ENCODE peak calls at places on chromosomes 3 and 15, in ten cellular contexts. K is fibroblast of mammary gland; P is ELF-1; B is NCI-H1105 treated with DMSO at 0.1 percent for 48 hours; M is HFFc6; W is mucosa of descending colon; C is NCI-H345; L is activated CD4-positive, alpha-beta T cell treated with anti-CD3 and anti-CD28 coated beads, Interleukin-2, amount 50 U/mL, for 48 hours; Z is GM12892; S is stimulated activated CD8-positive, alpha-beta memory T cell treated with anti-CD3 and anti-CD28 coated beads, Interleukin-15, amount 100 ng/mL, for 24 hours. Q is an unnamed sample.
A peak's percentile ranks its signal among the peaks of the same experiment; 100 is the strongest.

GRCh38 chr3:10008588-10009344 is 17.5 kb upstream of the FANCD2 start:
- DNase-seq in K (peak; percentile 70), P (peak; percentile 89), B (peak; percentile 44), M (peak; percentile 42), W (peak; percentile 96), C (peak; percentile 73), L (peak; percentile 86), Z (peak; percentile 60), S (peak; percentile 59), Q (peak; percentile 86)

GRCh38 chr3:168968611-168969010 is 694.9 kb downstream of the MECOM start:
- DNase-seq in K (no peak), P (no peak), B (no peak), M (no peak), W (no peak), C (no peak), L (no peak), Z (no peak), S (no peak), Q (no peak)

GRCh38 chr15:92864127-92864814 is 35.9 kb upstream of the CHD2 start:
- DNase-seq in K (no peak), P (no peak), B (no peak), M (no peak), W (no peak), C (no peak), L (no peak), Z (no peak), S (no peak), Q (no peak)

GRCh38 chr3:126911162-126912026 is 71.5 kb upstream of the PLXNA1 start:
- DNase-seq in K (peak; percentile 98), P (peak; percentile 65), B (no peak), M (peak; percentile 93), W (peak; percentile 49), C (no peak), L (peak; percentile 55), Z (peak; percentile 74), S (peak; percentile 16), Q (no peak)

GRCh38 chr3:113124256-113124830 is 87.0 kb upstream of the BOC start:
- DNase-seq in K (no peak), P (no peak), B (no peak), M (no peak), W (no peak), C (no peak), L (no peak), Z (no peak), S (no peak), Q (no peak)

GRCh38 chr3:116201032-116201690 is 244.1 kb downstream of the LSAMP start:
- DNase-seq in K (no peak), P (no peak), B (no peak), M (no peak), W (no peak), C (no peak), L (no peak), Z (no peak), S (no peak), Q (no peak)

GRCh38 chr3:183094711-183095110 is 4.6 kb downstream of the MCCC1 start:
- DNase-seq in K (no peak), P (no peak), B (no peak), M (no peak), W (no peak), C (no peak), L (no peak), Z (no peak), S (no peak), Q (no peak)

GRCh38 chr3:13066236-13066635 is 7.0 kb downstream of the IQSEC1 start:
- DNase-seq in K (no peak), P (no peak), B (no peak), M (no peak), W (no peak), C (no peak), L (no peak), Z (no peak), S (no peak), Q (no peak)

GRCh38 chr15:81856627-81857026 is 189.2 kb downstream of the MEX3B start:
- DNase-seq in K (no peak), P (no peak), B (no peak), M (no peak), W (no peak), C (no peak), L (no peak), Z (no peak), S (no peak), Q (no peak)

GRCh38 chr3:100047455-100048141 is 66.7 kb downstream of the FILIP1L start:
- DNase-seq in K (peak; percentile 94), P (no peak), B (no peak), M (peak; percentile 88), W (no peak), C (no peak), L (no peak), Z (peak; percentile 11), S (no peak), Q (no peak)

GRCh38 chr3:186044427-186044826 is 64.5 kb downstream of the ETV5 start:
- DNase-seq in K (no peak), P (no peak), B (no peak), M (no peak), W (no peak), C (no peak), L (no peak), Z (no peak), S (no peak), Q (no peak)

GRCh38 chr15:58361291-58361759 is 70.5 kb upstream of the LIPC start:
- DNase-seq in K (peak; percentile 95), P (no peak), B (no peak), M (peak; percentile 65), W (no peak), C (peak; percentile 0), L (no peak), Z (no peak), S (no peak), Q (no peak)

GRCh38 chr3:80307844-80308243 is 540.0 kb upstream of the ROBO1 start:
- DNase-seq in K (no peak), P (peak; percentile 1), B (no peak), M (no peak), W (no peak), C (no peak), L (no peak), Z (no peak), S (no peak), Q (no peak)